ENCODE peak calls at places on chromosomes 12 and 14, in six cellular contexts. O, H, Y, L, D and A are unnamed samples.

GRCh38 chr12:27344246-27344645 is 11.6 kb downstream of the BMAL2 start:
- DNase-seq in L (no peak), D (no peak), Y (no peak), O (peak; percentile 58), H (peak; percentile 73), A (peak; percentile 86)

GRCh38 chr14:43938588-43939281 is 568.3 kb downstream of the FSCB start:
- DNase-seq in Y (no peak), H (no peak), O (peak; percentile 4), L (no peak), D (peak; percentile 62), A (no peak)

GRCh38 chr14:34548472-34548981 is 9.0 kb upstream of the EAPP start:
- DNase-seq in H (no peak), D (peak; percentile 51), L (no peak), Y (no peak), O (no peak), A (no peak)

GRCh38 chr14:79549515-79549914 is 661.8 kb downstream of the DIO2 start:
- DNase-seq in D (no peak), H (no peak), L (no peak), O (no peak), Y (no peak), A (no peak)

GRCh38 chr14:67491741-67492504 is 3.4 kb upstream of the TMEM229B start:
- DNase-seq in O (no peak), Y (no peak), D (no peak), L (no peak), H (no peak), A (no peak)

GRCh38 chr12:55072093-55072492 is 52.3 kb downstream of the NEUROD4 start:
- DNase-seq in L (peak; percentile 37), H (peak; percentile 42), D (peak; percentile 92), Y (no peak), O (peak; percentile 31), A (peak; percentile 63)

GRCh38 chr14:65223636-65224035 is 121.3 kb upstream of the MAX start:
- DNase-seq in D (no peak), Y (no peak), H (no peak), O (no peak), L (no peak), A (no peak)

GRCh38 chr12:102201662-102202061 is 4.0 kb upstream of the PMCH start:
- DNase-seq in Y (no peak), L (no peak), O (no peak), H (no peak), D (no peak), A (no peak)

GRCh38 chr12:123061806-123062205 is 81.3 kb downstream of the ARL6IP4 start:
- DNase-seq in H (no peak), O (no peak), D (no peak), Y (no peak), L (no peak), A (no peak)

GRCh38 chr12:25553083-25553482 is at the start of gene LMNTD1:
- DNase-seq in D (no peak), O (no peak), Y (no peak), H (peak; percentile 16), L (no peak), A (peak; percentile 13)

GRCh38 chr12:52130695-52131094 is 51.2 kb downstream of the SMIM41 start:
- DNase-seq in H (no peak), L (peak; percentile 9), Y (no peak), O (no peak), D (peak; percentile 61), A (no peak)

GRCh38 chr14:102020058-102020971 is 55.9 kb downstream of the DYNC1H1 start:
- DNase-seq in O (peak; percentile 49), Y (no peak), D (no peak), H (no peak), L (no peak), A (no peak)

GRCh38 chr12:121793836-121794531 is 496 bp upstream of the RHOF start:
- DNase-seq in D (peak; percentile 100), O (peak; percentile 98), Y (peak; percentile 78), L (peak; percentile 88), H (peak; percentile 81), A (peak; percentile 94)

GRCh38 chr12:51171884-51172514 is 936 bp downstream of the TFCP2 start:
- DNase-seq in D (no peak), Y (peak; percentile 12), H (peak; percentile 29), L (peak; percentile 29), O (no peak), A (peak; percentile 28)

GRCh38 chr12:59499774-59500173 is 96.1 kb upstream of the SLC16A7 start:
- DNase-seq in O (no peak), L (peak; percentile 10), D (no peak), H (no peak), Y (no peak), A (no peak)

GRCh38 chr12:113980537-113981337 is 14.6 kb upstream of the RBM19 start:
- DNase-seq in D (no peak), H (peak; percentile 49), Y (no peak), L (peak; percentile 53), O (peak; percentile 18), A (peak; percentile 76)

GRCh38 chr14:93078830-93079229 is 36.9 kb downstream of the ITPK1 start:
- DNase-seq in H (no peak), L (no peak), Y (peak; percentile 21), D (no peak), O (no peak), A (no peak)

GRCh38 chr14:93079865-93080403 is 35.8 kb downstream of the ITPK1 start:
- DNase-seq in D (no peak), Y (no peak), O (no peak), L (no peak), H (no peak), A (no peak)

GRCh38 chr14:93076755-93077154 is 39.0 kb downstream of the ITPK1 start:
- DNase-seq in H (no peak), L (no peak), Y (no peak), D (no peak), O (no peak), A (no peak)

GRCh38 chr14:93081875-93082570 is 33.7 kb downstream of the ITPK1 start:
- DNase-seq in H (no peak), O (no peak), L (no peak), D (no peak), Y (no peak), A (no peak)

DNA sequence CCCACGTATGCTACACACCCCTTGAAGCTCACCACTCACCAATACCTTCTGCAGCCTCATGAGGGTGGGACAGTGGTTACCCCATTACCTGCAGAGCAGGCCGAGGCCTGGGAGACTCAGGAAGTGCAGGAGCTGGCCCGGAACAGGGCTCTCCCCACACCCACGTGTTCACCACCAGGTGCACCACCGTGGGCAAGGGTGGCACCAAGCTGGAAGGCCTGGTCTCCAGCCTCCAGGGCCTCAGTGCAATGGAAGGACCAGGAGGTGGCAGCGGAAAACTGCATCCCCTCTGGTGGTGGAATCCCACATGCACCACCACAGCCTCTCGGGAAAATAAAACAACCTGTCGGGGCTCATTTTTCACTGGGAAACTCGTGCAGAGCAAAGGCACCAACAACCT is 36.4 kb downstream of the ITPK1 start:
- DNase-seq in H (no peak), Y (no peak), D (no peak), L (no peak), O (no peak), A (no peak)
- TF ChIP-seq CTCF in H (no peak), Y (peak; percentile 15), D (no peak), L (no peak), O (no peak), A (no peak)

GRCh38 chr12:124718052-124718451 is 145.6 kb downstream of the SCARB1 start:
- DNase-seq in H (no peak), L (no peak), O (no peak), D (no peak), Y (no peak), A (no peak)

GRCh38 chr12:124720687-124721500 is 142.8 kb downstream of the SCARB1 start:
- DNase-seq in H (no peak), D (no peak), Y (no peak), L (no peak), O (no peak), A (peak; percentile 32)

GRCh38 chr12:124718458-124718857 is 145.2 kb downstream of the SCARB1 start:
- DNase-seq in O (no peak), D (no peak), H (no peak), Y (no peak), L (no peak), A (no peak)

GRCh38 chr12:124721501-124722154 is 142.0 kb downstream of the SCARB1 start:
- DNase-seq in O (no peak), Y (no peak), L (no peak), D (no peak), H (no peak), A (no peak)

DNA sequence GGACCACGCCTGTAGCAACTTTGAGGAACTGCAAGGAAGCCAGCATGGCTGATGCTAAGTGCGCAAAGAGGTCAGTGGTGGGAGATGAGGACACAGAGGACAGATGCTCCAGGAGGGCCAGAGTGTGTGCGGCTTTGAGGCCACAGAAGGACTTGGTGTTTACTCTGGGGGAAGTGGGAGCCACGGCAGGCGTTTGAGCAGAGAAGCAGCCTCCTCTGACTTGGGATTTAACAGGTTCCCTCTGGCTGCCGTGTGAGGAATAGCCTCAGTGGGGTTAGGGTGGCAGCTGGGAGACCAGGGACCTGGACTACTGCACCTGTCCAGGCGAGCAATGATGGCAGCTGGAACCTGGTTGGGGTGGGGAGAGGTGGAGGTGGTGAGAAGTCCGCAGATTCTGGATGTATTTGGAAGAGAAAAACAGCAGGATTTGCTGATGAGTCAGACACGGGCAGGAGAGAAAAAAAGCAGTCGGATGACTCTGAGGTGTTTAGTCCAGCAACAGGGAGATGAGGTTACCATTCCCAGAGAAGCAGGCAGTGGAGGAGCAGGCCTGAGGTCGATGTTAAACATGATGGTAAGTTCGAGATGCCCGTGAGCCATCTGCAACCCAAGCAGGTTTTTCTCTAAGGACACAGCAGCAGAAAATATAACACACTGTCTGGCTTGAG is 143.5 kb downstream of the SCARB1 start:
- DNase-seq in Y (no peak), O (peak; percentile 61), D (no peak), L (no peak), H (peak; percentile 78), A (peak; percentile 83)
- TF ChIP-seq CTCF in Y (no peak), O (peak; percentile 25), D (peak; percentile 22), L (no peak), H (peak; percentile 67), A (peak; percentile 63)

GRCh38 chr12:117013726-117014125 is 85.5 kb downstream of the TESC start:
- DNase-seq in H (peak; percentile 32), D (no peak), L (no peak), O (no peak), Y (no peak), A (peak; percentile 25)
- TF ChIP-seq CTCF in H (no peak), D (no peak), L (no peak), O (no peak), Y (no peak), A (no peak)

GRCh38 chr12:5071496-5071895 is 27.8 kb downstream of the KCNA5 start:
- DNase-seq in D (no peak), O (no peak), L (no peak), H (no peak), Y (no peak), A (no peak)
- TF ChIP-seq CTCF in D (no peak), O (no peak), L (no peak), H (no peak), Y (no peak), A (no peak)